ENCODE peak calls at places on chromosomes 1 and 21, in five cellular contexts. One of them, this sample, is unnamed.

GRCh38 chr1:25990702-25991395 is 7.0 kb downstream of the PAFAH2 start:
- DNase-seq in adrenal gland: no peak
- DNase-seq in psoas muscle: no peak
- DNase-seq in neural progenitor cell: no peak
- DNase-seq in RWPE1: no peak
- DNase-seq in this sample: no peak

GRCh38 chr1:220880726-220881506 is 1.7 kb downstream of the HLX start:
- DNase-seq in neural progenitor cell: peak
- DNase-seq in adrenal gland: peak
- DNase-seq in psoas muscle: peak
- DNase-seq in RWPE1: peak
- DNase-seq in this sample: peak

GRCh38 chr1:178126790-178127189 is 32.9 kb downstream of the RASAL2 start:
- DNase-seq in adrenal gland: peak
- DNase-seq in neural progenitor cell: no peak
- DNase-seq in RWPE1: peak
- DNase-seq in psoas muscle: no peak
- DNase-seq in this sample: no peak

GRCh38 chr1:16922885-16923431 is 1.2 kb downstream of the CROCC start:
- DNase-seq in RWPE1: no peak
- DNase-seq in neural progenitor cell: no peak
- DNase-seq in adrenal gland: no peak
- DNase-seq in psoas muscle: peak
- DNase-seq in this sample: peak

GRCh38 chr1:110051262-110051648 is 16.8 kb downstream of the STRIP1 start:
- DNase-seq in psoas muscle: no peak
- DNase-seq in adrenal gland: no peak
- DNase-seq in neural progenitor cell: no peak
- DNase-seq in RWPE1: no peak
- DNase-seq in this sample: no peak

GRCh38 chr1:215002471-215002870 is 80.1 kb upstream of the KCNK2 start:
- DNase-seq in neural progenitor cell: no peak
- DNase-seq in RWPE1: no peak
- DNase-seq in adrenal gland: no peak
- DNase-seq in psoas muscle: no peak
- DNase-seq in this sample: no peak

GRCh38 chr1:94109478-94109877 is 11.5 kb downstream of the ABCA4 start:
- DNase-seq in psoas muscle: no peak
- DNase-seq in adrenal gland: no peak
- DNase-seq in neural progenitor cell: no peak
- DNase-seq in RWPE1: no peak
- DNase-seq in this sample: no peak

GRCh38 chr1:183585038-183585437 is 5.2 kb downstream of the NCF2 start:
- DNase-seq in psoas muscle: no peak
- DNase-seq in RWPE1: no peak
- DNase-seq in adrenal gland: no peak
- DNase-seq in neural progenitor cell: no peak
- DNase-seq in this sample: no peak

GRCh38 chr1:87330201-87330953 is 1.7 kb downstream of the LMO4 start:
- DNase-seq in psoas muscle: no peak
- DNase-seq in neural progenitor cell: peak
- DNase-seq in RWPE1: peak
- DNase-seq in adrenal gland: no peak
- DNase-seq in this sample: peak

GRCh38 chr1:226362891-226363447 is 44.9 kb downstream of the PARP1 start:
- DNase-seq in adrenal gland: no peak
- DNase-seq in psoas muscle: no peak
- DNase-seq in RWPE1: no peak
- DNase-seq in neural progenitor cell: no peak
- DNase-seq in this sample: no peak

GRCh38 chr1:78036450-78036849 is 9.3 kb upstream of the GIPC2 start:
- DNase-seq in adrenal gland: no peak
- DNase-seq in psoas muscle: no peak
- DNase-seq in RWPE1: no peak
- DNase-seq in neural progenitor cell: no peak
- DNase-seq in this sample: no peak

GRCh38 chr1:5721634-5722215 is 270.5 kb downstream of the NPHP4 start:
- DNase-seq in adrenal gland: no peak
- DNase-seq in psoas muscle: no peak
- DNase-seq in RWPE1: peak
- DNase-seq in neural progenitor cell: no peak
- DNase-seq in this sample: no peak

GRCh38 chr21:42360317-42360716 is 6.0 kb downstream of the TFF1 start:
- DNase-seq in neural progenitor cell: no peak
- DNase-seq in adrenal gland: no peak
- DNase-seq in RWPE1: no peak
- DNase-seq in psoas muscle: no peak
- DNase-seq in this sample: peak

GRCh38 chr1:224879404-224879803 is 50.1 kb upstream of the DNAH14 start:
- DNase-seq in psoas muscle: no peak
- DNase-seq in RWPE1: no peak
- DNase-seq in neural progenitor cell: no peak
- DNase-seq in adrenal gland: peak
- DNase-seq in this sample: no peak